ENCODE peak calls at places on chromosomes 1 and 21, in six cellular contexts. P is right lobe of liver, M is neural crest cell, O is HCT116, W is tibial nerve, E is AG04449. G is an unnamed sample.

GRCh38 chr1:90223401-90223800 is 228.5 kb downstream of the ZNF326 start:
- DNase-seq in O (no peak), M (no peak), E (no peak), W (no peak), P (no peak), G (no peak)

GRCh38 chr1:31765041-31765467 is 914 bp upstream of the ADGRB2 start:
- DNase-seq in E (no peak), O (no peak), W (no peak), P (no peak), M (peak), G (no peak)

GRCh38 chr1:74523873-74524480 is 11.6 kb upstream of the LRRC53 start:
- DNase-seq in M (no peak), W (no peak), E (no peak), O (no peak), P (no peak), G (no peak)

GRCh38 chr1:154431586-154432373 is 26.6 kb downstream of the IL6R start:
- DNase-seq in W (no peak), M (no peak), O (no peak), E (peak), P (no peak), G (peak)

GRCh38 chr1:27650146-27650526 is 15.2 kb upstream of the FGR start:
- DNase-seq in O (no peak), E (no peak), P (no peak), W (no peak), M (no peak), G (no peak)

GRCh38 chr1:81230983-81231728 is 569.6 kb upstream of the ADGRL2 start:
- DNase-seq in W (no peak), E (no peak), P (no peak), M (no peak), O (no peak), G (no peak)

GRCh38 chr1:89126602-89127001 is 688 bp upstream of the GBP2 start:
- DNase-seq in M (no peak), E (no peak), P (no peak), O (no peak), W (no peak), G (no peak)

GRCh38 chr1:214494706-214495105 is 56.7 kb downstream of the PTPN14 start:
- DNase-seq in O (peak), W (no peak), E (no peak), M (no peak), P (no peak), G (no peak)

GRCh38 chr1:10941891-10942541 is 70.4 kb upstream of the TARDBP start:
- DNase-seq in E (no peak), M (peak), W (peak), P (peak), O (no peak), G (no peak)

GRCh38 chr1:191641420-191642215 is 516.6 kb upstream of the RGS18 start:
- DNase-seq in O (no peak), W (no peak), E (peak), P (no peak), M (no peak), G (no peak)

GRCh38 chr1:9700340-9700739 is 48.8 kb downstream of the PIK3CD start:
- DNase-seq in M (no peak), P (no peak), W (no peak), E (no peak), O (peak), G (peak)

GRCh38 chr1:17845583-17845982 is 90.5 kb downstream of the ACTL8 start:
- DNase-seq in O (no peak), P (no peak), W (no peak), E (no peak), M (no peak), G (no peak)

GRCh38 chr1:109977225-109977624 is 7.3 kb upstream of the AHCYL1 start:
- DNase-seq in O (no peak), W (no peak), M (no peak), E (no peak), P (no peak), G (no peak)

GRCh38 chr1:153305682-153306081 is 7.1 kb downstream of the PGLYRP3 start:
- DNase-seq in O (no peak), W (no peak), M (no peak), P (no peak), E (no peak), G (no peak)

GRCh38 chr1:153929433-153929825 is 6.7 kb upstream of the GATAD2B start:
- DNase-seq in M (no peak), E (no peak), W (no peak), P (no peak), O (no peak), G (no peak)

GRCh38 chr1:240004086-240004749 is 87.5 kb upstream of the FMN2 start:
- DNase-seq in E (no peak), P (no peak), W (no peak), O (no peak), M (peak), G (peak)

GRCh38 chr1:54309631-54310366 is 96.4 kb downstream of the SSBP3 start:
- DNase-seq in O (no peak), M (no peak), P (no peak), E (no peak), W (no peak), G (no peak)

GRCh38 chr21:17636711-17637110 is 24.0 kb upstream of the BTG3 start:
- DNase-seq in W (no peak), P (no peak), M (no peak), O (no peak), E (no peak), G (no peak)

GRCh38 chr1:198054510-198054909 is 102.3 kb upstream of the NEK7 start:
- DNase-seq in P (no peak), E (no peak), W (no peak), O (no peak), M (no peak), G (no peak)

DNA sequence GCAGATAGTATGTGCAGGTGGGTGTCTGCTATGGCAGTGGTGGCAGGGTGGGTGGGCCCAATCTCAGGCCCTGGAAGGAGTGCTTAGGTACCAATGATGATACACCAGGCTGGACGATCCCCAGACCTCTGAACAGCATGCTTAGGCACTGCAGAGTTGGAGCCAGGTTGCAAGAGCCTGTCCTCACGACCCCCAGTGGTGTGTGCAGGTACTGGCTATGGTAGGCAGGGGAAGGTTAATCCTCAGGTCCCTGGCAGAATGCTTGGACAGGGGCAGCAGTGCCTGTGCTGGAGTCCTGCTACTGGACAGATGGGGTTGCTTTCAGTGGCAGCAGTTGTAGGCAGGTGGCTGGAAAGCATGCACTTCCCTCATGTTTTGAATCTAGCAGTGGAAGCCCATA is 100.5 kb upstream of the NEK7 start:
- DNase-seq in M (no peak), E (no peak), P (peak), W (no peak), O (no peak), G (no peak)
- TF ChIP-seq CTCF in M (peak), E (peak), P (peak), W (no peak), O (no peak), G (peak)

DNA sequence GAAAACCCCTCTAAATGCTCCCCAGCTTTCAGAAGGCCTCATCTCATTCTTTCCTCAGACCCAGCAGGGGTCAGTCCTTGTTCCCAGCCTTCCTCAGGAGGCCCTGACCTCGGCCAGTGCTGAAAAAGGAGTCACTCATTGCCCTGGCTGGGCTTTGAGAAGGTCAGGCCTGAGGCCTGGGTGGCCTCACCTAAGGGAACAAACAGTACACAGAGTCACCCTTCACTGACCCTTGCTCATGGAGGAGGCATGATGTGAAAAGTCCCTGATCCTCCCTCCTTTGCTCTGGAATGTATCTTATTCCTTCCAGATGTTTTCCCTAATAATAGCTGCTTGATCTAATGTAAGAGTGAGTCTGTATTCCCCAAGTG is 117.7 kb upstream of the SLC44A3 start:
- DNase-seq in O (no peak), W (peak), P (no peak), M (no peak), E (no peak), G (no peak)
- TF ChIP-seq CTCF in O (no peak), W (no peak), P (no peak), M (no peak), E (no peak), G (no peak)

GRCh38 chr1:930633-931138 is 7.0 kb downstream of the SAMD11 start:
- DNase-seq in P (no peak), W (no peak), O (no peak), E (no peak), M (no peak), G (no peak)

GRCh38 chr1:929712-930632 is 6.2 kb downstream of the SAMD11 start:
- DNase-seq in O (no peak), P (no peak), E (no peak), M (no peak), W (no peak), G (no peak)

GRCh38 chr1:932178-932520 is 8.4 kb downstream of the SAMD11 start:
- DNase-seq in O (no peak), W (no peak), P (no peak), M (no peak), E (no peak), G (no peak)

GRCh38 chr1:932776-933602 is 9.3 kb downstream of the SAMD11 start:
- DNase-seq in W (no peak), P (no peak), E (no peak), M (no peak), O (no peak), G (no peak)

DNA sequence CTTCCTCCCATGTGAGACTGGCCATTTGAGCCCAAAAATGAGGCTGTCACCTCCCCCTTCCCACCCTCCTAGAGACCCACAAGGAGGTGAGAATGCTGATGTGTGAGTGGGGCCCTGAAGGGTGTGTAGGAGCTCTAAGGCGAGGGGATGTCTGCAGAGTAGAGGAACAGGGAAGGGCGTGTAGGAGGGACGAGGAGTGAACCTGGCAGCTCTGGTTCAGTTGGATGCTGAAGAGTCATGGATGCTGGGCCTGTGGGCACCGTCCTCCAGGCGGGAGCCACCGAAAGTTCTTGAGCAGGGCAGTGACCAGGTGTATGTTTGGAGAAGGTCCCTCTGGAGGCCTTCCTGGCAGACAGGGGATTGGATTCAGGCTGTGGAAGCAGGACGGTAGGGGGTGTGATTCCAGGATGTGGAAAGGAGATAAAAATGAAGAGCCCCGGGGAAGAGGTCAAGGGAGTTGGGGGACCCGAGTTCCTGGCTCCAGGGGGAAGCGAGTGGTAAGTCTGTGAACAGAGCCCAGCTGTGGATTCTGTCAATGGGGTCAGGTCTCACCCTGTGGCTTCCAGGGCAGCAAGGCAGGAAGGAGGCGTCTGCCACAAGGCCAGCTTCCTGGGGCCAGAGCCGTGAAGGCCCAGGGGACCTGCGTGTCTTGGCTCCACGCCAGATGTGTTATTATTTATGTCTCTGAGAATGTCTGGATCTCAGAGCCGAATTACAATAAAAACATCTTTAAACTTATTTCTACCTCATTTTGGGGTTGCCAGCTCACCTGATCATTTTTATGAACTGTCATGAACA is 7.9 kb downstream of the SAMD11 start:
- DNase-seq in M (no peak), W (no peak), O (no peak), P (no peak), E (no peak), G (no peak)
- TF ChIP-seq CTCF in M (no peak), W (no peak), O (no peak), P (no peak), E (no peak), G (no peak)

DNA sequence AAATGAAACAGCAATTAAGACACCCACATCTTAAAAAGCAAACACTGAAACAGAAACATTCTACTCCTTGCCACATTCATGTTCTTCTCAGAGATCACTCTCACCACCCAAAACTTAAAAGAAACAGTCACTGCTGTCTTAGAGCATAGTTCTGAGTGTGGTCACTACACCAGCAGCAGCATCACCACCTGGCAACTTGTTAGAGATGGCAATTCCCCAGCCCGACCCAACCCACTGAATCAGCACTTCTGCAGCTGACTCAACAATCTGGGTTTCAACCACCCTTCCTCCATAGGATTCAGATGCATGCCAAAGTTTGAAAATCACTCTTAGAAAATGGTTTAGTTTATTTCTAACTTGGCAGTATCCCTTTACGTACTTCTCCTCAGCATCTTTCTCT is 126.1 kb downstream of the CDC42BPA start:
- DNase-seq in M (no peak), W (no peak), P (no peak), E (peak), O (no peak), G (peak)
- TF ChIP-seq CTCF in M (no peak), W (no peak), P (no peak), E (no peak), O (no peak), G (no peak)

GRCh38 chr21:44817914-44818635 is at the start of gene SUMO3:
- DNase-seq in M (peak), P (peak), W (peak), O (no peak), E (no peak), G (peak)
- TF ChIP-seq CTCF in M (no peak), P (no peak), W (no peak), O (no peak), E (no peak), G (peak)

DNA sequence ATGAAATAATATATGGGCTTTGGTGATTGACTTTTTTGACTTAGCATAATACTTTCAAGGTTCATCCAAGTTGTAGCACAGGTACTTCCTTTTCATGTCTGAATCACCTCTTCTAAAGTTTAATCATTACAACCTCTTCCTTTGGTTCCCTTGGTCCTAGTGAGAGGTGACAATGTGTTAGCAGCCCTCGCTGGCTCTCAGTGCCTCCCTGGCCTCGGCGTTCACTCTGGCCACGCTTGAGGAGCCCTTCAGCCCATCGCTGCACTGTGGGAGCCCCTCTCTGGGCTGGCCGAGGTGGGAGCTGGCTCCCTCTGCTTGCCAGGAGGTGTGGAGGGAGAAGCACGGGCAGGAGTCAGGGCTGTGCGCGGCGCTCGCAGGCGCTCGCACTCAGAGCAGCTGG is 13.0 kb upstream of the RCAN3 start:
- DNase-seq in O (no peak), E (no peak), W (no peak), M (no peak), P (no peak), G (no peak)
- TF ChIP-seq CTCF in O (no peak), E (no peak), W (no peak), M (no peak), P (no peak), G (no peak)

DNA sequence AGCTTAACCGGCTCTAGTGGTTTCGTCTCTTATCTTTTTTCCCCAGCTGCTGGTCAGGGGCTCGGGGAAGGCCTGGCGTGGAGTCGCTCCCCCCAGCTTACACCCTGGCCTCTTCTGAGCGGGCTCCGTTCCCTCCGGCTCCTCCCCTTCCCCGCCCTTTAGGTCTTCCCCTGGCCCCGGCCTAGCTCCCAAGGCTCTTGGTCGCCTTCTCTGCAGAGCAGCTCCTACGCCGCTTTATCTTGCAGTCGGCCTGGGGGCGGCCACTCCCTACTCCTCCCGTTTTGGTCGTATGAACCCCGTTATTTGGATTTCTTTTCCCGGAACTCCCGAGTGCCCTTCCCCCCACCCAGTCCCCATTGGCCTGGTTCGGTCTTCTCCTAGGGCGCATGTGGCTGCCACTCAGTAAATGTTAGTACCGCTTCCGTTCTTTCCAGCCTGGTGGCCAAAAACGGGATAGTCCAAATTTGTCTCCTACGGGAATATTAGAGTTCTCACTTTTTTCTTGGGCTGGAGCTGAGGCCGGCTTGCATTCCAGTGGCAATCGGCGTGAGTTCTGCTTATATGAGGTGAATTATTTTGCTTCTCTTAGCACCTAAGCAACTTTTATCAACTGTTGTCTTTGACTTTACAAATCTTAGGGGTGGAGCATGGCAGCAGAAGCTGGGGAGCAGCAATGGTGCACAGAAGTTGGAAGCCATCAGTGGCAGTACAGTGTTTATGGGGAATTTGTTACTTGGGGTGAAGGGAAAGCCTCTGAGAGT is 474 bp downstream of the THRAP3 start:
- DNase-seq in P (peak), W (peak), O (peak), E (no peak), M (peak), G (peak)
- TF ChIP-seq CTCF in P (peak), W (no peak), O (no peak), E (peak), M (peak), G (peak)

DNA sequence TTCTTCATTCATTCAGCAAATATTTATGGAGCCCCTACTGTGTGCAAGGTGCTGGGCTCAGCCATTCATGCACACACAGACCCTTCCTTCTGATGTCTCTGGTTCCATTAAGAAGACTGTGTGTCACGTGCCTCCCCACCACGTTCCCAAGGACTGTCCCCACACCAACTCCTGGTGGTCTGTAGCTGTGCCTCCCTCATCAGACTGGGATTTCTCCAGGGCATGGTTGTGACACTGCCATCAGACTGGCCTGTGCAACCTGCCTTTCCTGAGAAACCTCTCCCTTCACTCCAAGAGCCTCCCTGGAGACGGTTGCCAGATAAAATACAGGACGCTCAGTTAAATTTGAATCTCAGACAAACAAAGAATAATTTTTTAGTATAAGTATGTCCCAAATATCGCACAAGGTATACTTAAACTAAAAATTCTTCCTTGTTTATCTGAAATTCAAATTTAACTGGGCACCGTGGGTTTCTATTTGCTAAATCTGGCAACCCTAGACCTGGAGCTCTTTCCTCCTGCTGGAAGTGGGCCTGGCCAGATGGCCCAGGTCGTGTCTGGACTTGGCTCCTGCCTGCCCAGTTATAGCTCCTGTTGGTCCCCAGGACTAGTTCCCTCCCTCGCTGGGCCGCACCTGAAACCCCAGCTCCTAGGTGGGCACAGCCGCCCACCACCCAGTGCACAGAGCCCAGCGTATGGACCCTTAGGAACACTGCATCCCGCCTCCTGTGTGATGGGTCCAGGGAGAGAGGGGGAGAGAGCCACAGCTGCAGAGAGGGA is 76.9 kb downstream of the RAP1GAP start:
- DNase-seq in O (no peak), W (no peak), E (no peak), M (no peak), P (no peak), G (no peak)
- TF ChIP-seq CTCF in O (no peak), W (no peak), E (no peak), M (no peak), P (no peak), G (no peak)

GRCh38 chr1:156920233-156921052 is at the start of gene LRRC71:
- DNase-seq in E (no peak), M (peak), W (peak), O (peak), P (peak), G (peak)
- TF ChIP-seq CTCF in E (peak), M (peak), W (peak), O (peak), P (peak), G (peak)

GRCh38 chr1:50620680-50621329 is 197.6 kb upstream of the DMRTA2 start:
- DNase-seq in E (no peak), M (no peak), P (no peak), W (no peak), O (peak), G (no peak)
- TF ChIP-seq CTCF in E (peak), M (peak), P (peak), W (no peak), O (peak), G (peak)